ENCODE peak calls at places on chromosomes 6 and 20, in seven cellular contexts. I is HCT116, K is SK-N-SH, Z is HepG2, G is H1, W is GM12878, S is K562. X is an unnamed sample.

GRCh38 chr20:4546786-4547185 is 174.9 kb upstream of the PRND start:
- DNase-seq in I (peak), K (no peak), Z (no peak), G (no peak), W (no peak), S (no peak), X (peak)

GRCh38 chr6:2988076-2988425 is 11.6 kb upstream of the NQO2 start:
- DNase-seq in I (no peak), K (no peak), Z (no peak), G (no peak), W (no peak), S (no peak), X (no peak)

GRCh38 chr6:1613631-1614447 is 4.1 kb downstream of the FOXC1 start:
- DNase-seq in I (no peak), K (peak), Z (no peak), G (no peak), W (no peak), S (no peak), X (no peak)

GRCh38 chr20:35607003-35607735 is 8.5 kb upstream of the SPAG4 start:
- DNase-seq in I (no peak), K (no peak), Z (no peak), G (no peak), W (no peak), S (no peak), X (no peak)

GRCh38 chr6:168273483-168274045 is 46.0 kb downstream of the DACT2 start:
- DNase-seq in I (no peak), K (no peak), Z (peak), G (no peak), W (no peak), S (no peak), X (no peak)

GRCh38 chr6:16322666-16323312 is 84.4 kb downstream of the GMPR start:
- DNase-seq in I (no peak), K (no peak), Z (no peak), G (no peak), W (no peak), S (peak), X (no peak)

GRCh38 chr20:41180599-41181333 is 43.4 kb downstream of the PLCG1 start:
- DNase-seq in I (no peak), K (no peak), Z (peak), G (no peak), W (no peak), S (no peak), X (no peak)

GRCh38 chr6:160005211-160005610 is 36.3 kb downstream of the IGF2R start:
- DNase-seq in I (no peak), K (peak), Z (no peak), G (no peak), W (no peak), S (no peak), X (no peak)

GRCh38 chr6:79622353-79622752 is 8.8 kb upstream of the SH3BGRL2 start:
- DNase-seq in I (no peak), K (no peak), Z (no peak), G (no peak), W (no peak), S (no peak), X (no peak)

GRCh38 chr6:107124934-107125348 is 9.6 kb upstream of the BEND3 start:
- DNase-seq in I (no peak), K (no peak), Z (no peak), G (peak), W (peak), S (no peak), X (no peak)

DNA sequence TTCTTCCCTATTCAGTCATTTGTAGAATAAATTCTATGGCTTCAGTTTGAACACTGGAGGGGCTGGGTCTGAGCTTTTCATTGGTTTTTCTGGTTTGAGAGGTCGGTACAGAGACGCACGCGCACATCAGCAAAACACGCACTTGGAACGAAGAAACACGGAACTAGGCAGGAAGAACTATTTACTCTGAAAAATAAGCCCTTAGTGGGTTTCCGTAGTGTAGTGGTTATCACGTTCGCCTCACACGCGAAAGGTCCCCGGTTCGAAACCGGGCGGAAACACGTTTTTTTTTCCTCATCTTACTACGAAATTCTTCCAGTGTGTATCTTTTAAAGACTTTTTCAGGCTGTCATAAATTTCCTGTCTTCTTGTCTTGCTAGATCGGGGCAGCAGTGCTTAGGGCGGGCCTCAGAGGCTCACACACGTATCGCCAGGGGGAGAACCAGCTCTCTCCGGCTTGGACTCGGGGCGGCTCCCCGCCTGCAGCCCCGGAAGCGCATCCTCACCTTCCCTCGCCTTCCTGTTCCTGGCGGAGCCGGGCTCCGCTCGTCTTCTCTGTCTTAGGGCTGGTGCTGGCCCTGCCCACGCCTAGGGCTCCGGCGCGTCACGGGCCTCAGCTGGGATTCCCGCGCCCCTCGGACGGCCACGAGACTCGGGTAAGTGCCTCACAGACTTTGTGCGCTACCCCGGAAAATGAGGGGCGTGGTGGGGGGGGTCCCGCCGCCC is at the start of gene HMGN4:
- DNase-seq in I (peak), K (peak), Z (peak), G (no peak), W (peak), S (peak), X (peak)
- TF ChIP-seq CTCF in I (no peak), K (peak), Z (peak), G (no peak), W (peak), S (peak), X (no peak)

DNA sequence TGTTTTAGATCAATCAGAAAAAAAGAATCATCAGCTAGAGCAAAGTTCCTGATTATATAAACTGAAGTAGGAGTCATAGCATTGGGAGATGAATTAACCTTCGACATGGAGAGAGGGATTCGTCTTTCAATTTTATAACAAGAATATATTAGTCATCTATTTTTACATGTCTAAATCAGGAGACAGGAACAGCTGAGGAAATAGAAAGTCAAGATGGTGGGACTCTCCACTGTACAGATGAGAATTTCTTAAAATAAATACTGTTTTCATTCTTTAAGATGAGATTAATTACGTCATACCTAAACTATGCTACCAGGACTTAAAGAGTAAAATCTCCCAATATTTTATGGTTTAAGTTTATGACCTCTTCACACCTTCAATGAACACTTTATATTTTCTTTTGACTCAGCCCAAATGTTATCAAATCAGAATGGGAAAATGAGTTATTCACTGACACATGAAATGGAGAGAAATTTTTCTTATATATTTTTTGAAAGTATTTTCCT is 1137.7 kb downstream of the EPHA7 start:
- DNase-seq in I (no peak), K (no peak), Z (no peak), G (no peak), W (no peak), S (no peak), X (no peak)
- TF ChIP-seq SIN3A in I (no peak), K (no peak), Z (no peak), G (no peak), W (no peak), S (no peak), X (no peak)

GRCh38 chr6:28159029-28159607 is 17.4 kb downstream of the ZKSCAN8 start:
- DNase-seq in I (no peak), K (no peak), Z (no peak), G (no peak), W (no peak), S (no peak), X (no peak)

GRCh38 chr6:28154357-28154756 is 12.7 kb downstream of the ZKSCAN8 start:
- DNase-seq in I (no peak), K (no peak), Z (no peak), G (no peak), W (no peak), S (no peak), X (no peak)

GRCh38 chr6:28152531-28152930 is 10.8 kb downstream of the ZKSCAN8 start:
- DNase-seq in I (no peak), K (no peak), Z (no peak), G (no peak), W (no peak), S (no peak), X (no peak)

GRCh38 chr6:28158318-28158717 is 16.6 kb downstream of the ZKSCAN8 start:
- DNase-seq in I (no peak), K (no peak), Z (no peak), G (no peak), W (no peak), S (no peak), X (no peak)

GRCh38 chr6:28153546-28153945 is 11.9 kb downstream of the ZKSCAN8 start:
- DNase-seq in I (no peak), K (no peak), Z (no peak), G (no peak), W (no peak), S (no peak), X (no peak)
- H3K4me3 ChIP-seq in I (no peak), K (no peak), Z (no peak), G (no peak), W (no peak), S (no peak), X (no peak)

GRCh38 chr6:108564178-108564577 is 3.5 kb downstream of the FOXO3 start:
- DNase-seq in I (peak), K (no peak), Z (no peak), G (no peak), W (no peak), S (no peak), X (peak)

GRCh38 chr6:108565091-108565766 is 4.5 kb downstream of the FOXO3 start:
- DNase-seq in I (no peak), K (no peak), Z (no peak), G (no peak), W (peak), S (peak), X (no peak)

GRCh38 chr6:108568101-108568500 is 7.4 kb downstream of the FOXO3 start:
- DNase-seq in I (no peak), K (no peak), Z (no peak), G (no peak), W (no peak), S (no peak), X (no peak)

GRCh38 chr6:108566406-108566805 is 5.7 kb downstream of the FOXO3 start:
- DNase-seq in I (no peak), K (no peak), Z (no peak), G (no peak), W (no peak), S (no peak), X (no peak)

DNA sequence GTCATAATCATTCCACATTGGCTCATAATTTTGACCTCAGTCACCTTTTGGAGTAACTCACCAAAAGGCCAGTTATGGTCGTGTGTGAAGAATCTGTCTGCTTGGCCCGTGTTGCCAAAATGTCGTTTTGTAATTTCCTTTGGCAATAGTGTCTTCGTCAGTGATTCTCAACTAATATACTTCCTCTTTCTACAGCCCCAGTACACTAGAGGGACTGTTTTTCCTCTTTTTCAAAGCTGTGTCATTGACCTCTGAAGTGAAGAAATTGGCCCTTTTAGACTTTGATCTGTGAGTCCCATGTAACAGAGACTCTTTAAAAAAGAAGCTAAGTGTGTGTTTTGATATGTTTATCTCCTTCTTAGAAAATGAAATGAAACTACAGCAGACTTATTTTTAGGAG is 5.2 kb downstream of the FOXO3 start:
- DNase-seq in I (no peak), K (no peak), Z (peak), G (no peak), W (no peak), S (no peak), X (no peak)
- TF ChIP-seq CTCF in I (no peak), K (peak), Z (peak), G (no peak), W (no peak), S (no peak), X (no peak)

GRCh38 chr20:14657231-14657630 is 319.8 kb upstream of the FLRT3 start:
- DNase-seq in I (no peak), K (no peak), Z (no peak), G (no peak), W (no peak), S (no peak), X (no peak)
- TF ChIP-seq SIN3A in I (no peak), K (no peak), Z (no peak), G (no peak), W (no peak), S (no peak), X (no peak)

X was measured in Panc1.